ENCODE peak calls at places on chromosomes 11 and 22, in eight cellular contexts. One of them, this sample, is unnamed.

GRCh38 chr11:41245704-41246398 is 213.6 kb downstream of the LRRC4C start:
- DNase-seq in HCT116: no peak
- DNase-seq in GM12878: no peak
- DNase-seq in HepG2: no peak
- DNase-seq in K562: no peak
- DNase-seq in SK-N-SH: peak; percentile 2
- DNase-seq in H1: peak; percentile 45
- DNase-seq in IMR-90: no peak
- DNase-seq in this sample: no peak

GRCh38 chr11:11982975-11983374 is 25.5 kb downstream of the DKK3 start:
- DNase-seq in HCT116: no peak
- DNase-seq in HepG2: no peak
- DNase-seq in IMR-90: peak; percentile 75
- DNase-seq in H1: no peak
- DNase-seq in SK-N-SH: no peak
- DNase-seq in GM12878: no peak
- DNase-seq in K562: no peak
- DNase-seq in this sample: no peak

GRCh38 chr11:97078443-97078842 is 688.6 kb downstream of the JRKL start:
- DNase-seq in K562: no peak
- DNase-seq in HCT116: no peak
- DNase-seq in GM12878: no peak
- DNase-seq in H1: no peak
- DNase-seq in HepG2: no peak
- DNase-seq in IMR-90: no peak
- DNase-seq in SK-N-SH: no peak
- DNase-seq in this sample: no peak

GRCh38 chr22:31055322-31056159 is 25.6 kb upstream of the SMTN start:
- DNase-seq in HCT116: no peak
- DNase-seq in H1: no peak
- DNase-seq in SK-N-SH: peak; percentile 69
- DNase-seq in K562: no peak
- DNase-seq in IMR-90: peak; percentile 99
- DNase-seq in GM12878: no peak
- DNase-seq in HepG2: peak; percentile 98
- DNase-seq in this sample: peak; percentile 92

GRCh38 chr11:132037961-132038360 is 667.5 kb downstream of the NTM start:
- DNase-seq in HepG2: no peak
- DNase-seq in K562: no peak
- DNase-seq in SK-N-SH: no peak
- DNase-seq in HCT116: no peak
- DNase-seq in H1: no peak
- DNase-seq in IMR-90: no peak
- DNase-seq in GM12878: no peak
- DNase-seq in this sample: no peak

GRCh38 chr11:128500488-128500887 is 86.9 kb downstream of the ETS1 start:
- DNase-seq in H1: no peak
- DNase-seq in GM12878: no peak
- DNase-seq in SK-N-SH: no peak
- DNase-seq in HCT116: no peak
- DNase-seq in HepG2: no peak
- DNase-seq in IMR-90: peak; percentile 62
- DNase-seq in K562: no peak
- DNase-seq in this sample: no peak

GRCh38 chr22:43066844-43067385 is 22.3 kb downstream of the TTLL1 start:
- DNase-seq in H1: no peak
- DNase-seq in K562: no peak
- DNase-seq in GM12878: no peak
- DNase-seq in SK-N-SH: no peak
- DNase-seq in IMR-90: peak; percentile 58
- DNase-seq in HepG2: no peak
- DNase-seq in HCT116: peak; percentile 47
- DNase-seq in this sample: no peak

GRCh38 chr11:86719781-86720463 is 47.5 kb upstream of the ME3 start:
- DNase-seq in H1: no peak
- DNase-seq in GM12878: no peak
- DNase-seq in K562: no peak
- DNase-seq in SK-N-SH: no peak
- DNase-seq in IMR-90: peak; percentile 85
- DNase-seq in HepG2: no peak
- DNase-seq in HCT116: no peak
- DNase-seq in this sample: peak; percentile 84

GRCh38 chr11:130178992-130179391 is 19.4 kb downstream of the ST14 start:
- DNase-seq in IMR-90: no peak
- DNase-seq in HepG2: no peak
- DNase-seq in GM12878: no peak
- DNase-seq in SK-N-SH: no peak
- DNase-seq in H1: no peak
- DNase-seq in K562: no peak
- DNase-seq in HCT116: no peak
- DNase-seq in this sample: no peak

GRCh38 chr11:14924291-14924690 is 32.3 kb upstream of the CYP2R1 start:
- DNase-seq in HepG2: no peak
- DNase-seq in GM12878: no peak
- DNase-seq in H1: no peak
- DNase-seq in SK-N-SH: no peak
- DNase-seq in HCT116: no peak
- DNase-seq in K562: no peak
- DNase-seq in IMR-90: no peak
- DNase-seq in this sample: no peak

GRCh38 chr11:34624069-34624468 is 3.2 kb downstream of the EHF start:
- DNase-seq in GM12878: peak; percentile 38
- DNase-seq in K562: no peak
- DNase-seq in H1: no peak
- DNase-seq in HepG2: no peak
- DNase-seq in SK-N-SH: no peak
- DNase-seq in IMR-90: no peak
- DNase-seq in HCT116: no peak
- DNase-seq in this sample: no peak

GRCh38 chr22:17570851-17571631 is 7.7 kb downstream of the SLC25A18 start:
- DNase-seq in K562: no peak
- DNase-seq in H1: no peak
- DNase-seq in GM12878: no peak
- DNase-seq in HCT116: no peak
- DNase-seq in SK-N-SH: no peak
- DNase-seq in IMR-90: peak; percentile 83
- DNase-seq in HepG2: no peak
- DNase-seq in this sample: no peak

GRCh38 chr22:44661070-44661469 is 40.9 kb upstream of the PRR5 start:
- DNase-seq in HepG2: no peak
- DNase-seq in H1: peak; percentile 82
- DNase-seq in HCT116: no peak
- DNase-seq in IMR-90: no peak
- DNase-seq in GM12878: no peak
- DNase-seq in SK-N-SH: peak; percentile 2
- DNase-seq in K562: no peak
- DNase-seq in this sample: no peak

GRCh38 chr22:44664149-44664548 is 37.9 kb upstream of the PRR5 start:
- DNase-seq in IMR-90: peak; percentile 61
- DNase-seq in H1: no peak
- DNase-seq in HCT116: no peak
- DNase-seq in HepG2: no peak
- DNase-seq in K562: no peak
- DNase-seq in GM12878: no peak
- DNase-seq in SK-N-SH: peak; percentile 52
- DNase-seq in this sample: no peak

GRCh38 chr22:44665115-44665514 is 36.9 kb upstream of the PRR5 start:
- DNase-seq in K562: no peak
- DNase-seq in GM12878: no peak
- DNase-seq in H1: no peak
- DNase-seq in HepG2: no peak
- DNase-seq in HCT116: no peak
- DNase-seq in SK-N-SH: peak; percentile 8
- DNase-seq in IMR-90: no peak
- DNase-seq in this sample: no peak

GRCh38 chr22:44661659-44662569 is 40.1 kb upstream of the PRR5 start:
- DNase-seq in HCT116: no peak
- DNase-seq in GM12878: no peak
- DNase-seq in K562: no peak
- DNase-seq in H1: no peak
- DNase-seq in SK-N-SH: peak; percentile 6
- DNase-seq in HepG2: no peak
- DNase-seq in IMR-90: no peak
- DNase-seq in this sample: no peak

GRCh38 chr22:44663256-44663999 is 38.6 kb upstream of the PRR5 start:
- DNase-seq in H1: no peak
- DNase-seq in IMR-90: no peak
- DNase-seq in K562: no peak
- DNase-seq in SK-N-SH: peak; percentile 6
- DNase-seq in HCT116: no peak
- DNase-seq in HepG2: no peak
- DNase-seq in GM12878: no peak
- DNase-seq in this sample: no peak
- H3K27ac ChIP-seq in H1: no peak overlapping the region
- H3K27ac ChIP-seq in IMR-90: no peak overlapping the region
- H3K27ac ChIP-seq in K562: no peak overlapping the region
- H3K27ac ChIP-seq in SK-N-SH: no peak overlapping the region
- H3K27ac ChIP-seq in HCT116: no peak overlapping the region
- H3K27ac ChIP-seq in HepG2: no peak overlapping the region
- H3K27ac ChIP-seq in GM12878: no peak overlapping the region
- H3K27ac ChIP-seq in this sample: no peak overlapping the region

GRCh38 chr22:39414377-39414776 is 14.8 kb downstream of the TAB1 start:
- DNase-seq in H1: no peak
- DNase-seq in HCT116: no peak
- DNase-seq in SK-N-SH: no peak
- DNase-seq in HepG2: no peak
- DNase-seq in IMR-90: no peak
- DNase-seq in GM12878: no peak
- DNase-seq in K562: no peak
- DNase-seq in this sample: no peak
- TF ChIP-seq RAD21 in H1: no peak
- TF ChIP-seq RAD21 in HCT116: no peak
- TF ChIP-seq RAD21 in SK-N-SH: no peak
- TF ChIP-seq RAD21 in HepG2: no peak
- TF ChIP-seq RAD21 in IMR-90: no peak
- TF ChIP-seq RAD21 in GM12878: no peak
- TF ChIP-seq RAD21 in K562: no peak
- TF ChIP-seq RAD21 in this sample: no peak

GRCh38 chr11:122155765-122156527 is 39.9 kb upstream of the BLID start:
- DNase-seq in IMR-90: no peak
- DNase-seq in GM12878: no peak
- DNase-seq in K562: no peak
- DNase-seq in HCT116: no peak
- DNase-seq in HepG2: no peak
- DNase-seq in H1: no peak
- DNase-seq in SK-N-SH: no peak
- DNase-seq in this sample: no peak
- H3K27ac ChIP-seq in IMR-90: peak overlapping the region; percentile 79
- H3K27ac ChIP-seq in GM12878: no peak overlapping the region
- H3K27ac ChIP-seq in K562: no peak overlapping the region
- H3K27ac ChIP-seq in HCT116: peak overlapping the region; percentile 95
- H3K27ac ChIP-seq in HepG2: no peak overlapping the region
- H3K27ac ChIP-seq in H1: no peak overlapping the region
- H3K27ac ChIP-seq in SK-N-SH: no peak overlapping the region
- H3K27ac ChIP-seq in this sample: peak overlapping the region; percentile 93

DNA sequence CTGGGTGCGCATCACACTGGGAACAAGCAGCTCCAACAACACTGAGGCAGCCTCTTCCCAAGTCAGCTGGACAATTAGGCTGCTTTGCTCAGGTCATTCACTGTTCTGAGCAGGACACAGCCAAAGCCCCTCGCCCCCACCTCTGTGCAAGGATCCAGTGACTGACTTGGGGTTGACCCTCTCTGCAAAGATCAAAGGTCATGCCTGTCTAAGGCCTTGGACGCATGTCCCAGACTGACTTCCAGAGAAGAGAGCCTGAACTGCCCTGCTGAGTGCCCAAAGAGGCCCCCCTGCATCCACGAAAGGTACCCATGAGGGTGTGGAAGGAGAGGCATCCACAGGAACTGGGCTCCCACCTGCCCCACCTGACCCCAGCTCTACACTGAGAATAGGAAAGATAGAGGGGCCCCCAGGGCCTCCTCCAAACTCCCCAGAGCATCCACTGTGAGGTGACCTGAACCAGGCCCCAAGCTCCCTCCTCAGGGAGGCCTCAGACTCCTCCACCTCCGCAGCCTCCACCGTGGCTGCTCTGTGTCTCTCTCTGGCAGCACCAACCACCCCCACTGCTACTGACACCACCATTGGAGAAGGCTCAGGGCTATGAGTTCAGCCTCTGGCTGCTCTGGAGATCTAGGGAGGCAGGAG is 53.5 kb downstream of the IGLL5 start:
- DNase-seq in K562: no peak
- DNase-seq in HCT116: no peak
- DNase-seq in GM12878: no peak
- DNase-seq in H1: peak; percentile 37
- DNase-seq in HepG2: no peak
- DNase-seq in SK-N-SH: no peak
- DNase-seq in IMR-90: no peak
- DNase-seq in this sample: no peak
- TF ChIP-seq RAD21 in K562: no peak
- TF ChIP-seq RAD21 in HCT116: no peak
- TF ChIP-seq RAD21 in GM12878: no peak
- TF ChIP-seq RAD21 in H1: no peak
- TF ChIP-seq RAD21 in HepG2: no peak
- TF ChIP-seq RAD21 in SK-N-SH: no peak
- TF ChIP-seq RAD21 in IMR-90: no peak
- TF ChIP-seq RAD21 in this sample: no peak

DNA sequence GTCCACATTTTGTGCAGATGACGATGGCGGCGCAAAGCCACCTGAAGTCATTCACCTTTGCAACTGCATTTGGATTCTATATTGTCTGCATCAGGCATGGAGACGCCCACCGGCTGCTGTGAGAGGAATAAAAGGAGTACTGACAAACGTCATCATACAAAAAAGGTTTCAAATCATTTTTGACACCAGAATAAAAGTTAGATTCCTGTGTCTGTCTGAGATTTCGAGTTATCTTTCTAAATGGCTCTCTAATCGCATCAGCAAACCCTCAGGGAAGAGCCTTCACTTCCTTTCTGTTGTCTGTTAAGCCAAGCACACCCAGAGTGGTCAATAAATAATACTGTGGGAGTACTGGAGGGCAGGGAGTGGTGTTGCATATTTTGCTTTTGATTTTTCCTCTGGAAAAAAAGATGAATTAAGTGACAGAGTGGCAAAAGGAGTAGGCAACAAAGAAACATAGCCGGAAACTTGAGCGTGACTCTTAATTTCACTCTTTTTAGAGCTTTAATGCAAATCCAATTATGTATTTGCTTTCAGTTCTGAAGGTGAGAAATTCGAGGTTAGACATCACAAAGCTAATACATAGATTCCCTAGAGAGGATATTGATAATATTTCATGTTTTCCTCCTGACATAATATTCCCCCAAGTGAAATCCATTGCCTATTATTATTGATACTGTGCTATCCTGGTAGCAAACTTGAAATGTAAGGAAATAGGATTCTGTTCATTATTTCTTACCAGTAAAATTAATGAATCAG is 150.8 kb upstream of the MTMR2 start:
- DNase-seq in HCT116: no peak
- DNase-seq in SK-N-SH: peak; percentile 51
- DNase-seq in GM12878: no peak
- DNase-seq in IMR-90: no peak
- DNase-seq in H1: no peak
- DNase-seq in K562: no peak
- DNase-seq in HepG2: no peak
- DNase-seq in this sample: no peak
- H3K27ac ChIP-seq in HCT116: no peak overlapping the region
- H3K27ac ChIP-seq in SK-N-SH: peak overlapping the region; percentile 79
- H3K27ac ChIP-seq in GM12878: peak overlapping the region; percentile 62
- H3K27ac ChIP-seq in IMR-90: no peak overlapping the region
- H3K27ac ChIP-seq in H1: no peak overlapping the region
- H3K27ac ChIP-seq in K562: no peak overlapping the region
- H3K27ac ChIP-seq in HepG2: no peak overlapping the region
- H3K27ac ChIP-seq in this sample: no peak overlapping the region

GRCh38 chr11:29801561-29801960 is 215.3 kb downstream of the KCNA4 start:
- DNase-seq in HepG2: no peak
- DNase-seq in IMR-90: no peak
- DNase-seq in GM12878: no peak
- DNase-seq in H1: no peak
- DNase-seq in SK-N-SH: no peak
- DNase-seq in K562: no peak
- DNase-seq in HCT116: no peak
- DNase-seq in this sample: no peak
- TF ChIP-seq RAD21 in HepG2: no peak
- TF ChIP-seq RAD21 in IMR-90: no peak
- TF ChIP-seq RAD21 in GM12878: no peak
- TF ChIP-seq RAD21 in H1: no peak
- TF ChIP-seq RAD21 in SK-N-SH: no peak
- TF ChIP-seq RAD21 in K562: no peak
- TF ChIP-seq RAD21 in HCT116: no peak
- TF ChIP-seq RAD21 in this sample: no peak

This sample was measured in A549.